ENCODE peak calls at places on chromosomes 16 and 17, in four cellular contexts. Q is WERI-Rb-1, S is fibroblast of lung, U is PC-9. L is an unnamed sample.

GRCh38 chr17:29237476-29238132 is 9.1 kb upstream of the CRYBA1 start:
- DNase-seq in S (peak; percentile 75), Q (no peak), U (peak; percentile 53), L (no peak)

GRCh38 chr17:67490471-67490870 is 113.4 kb downstream of the PITPNC1 start:
- DNase-seq in U (no peak), Q (no peak), S (no peak), L (no peak)

GRCh38 chr16:30724641-30725464 is 23.4 kb upstream of the PHKG2 start:
- DNase-seq in S (no peak), U (no peak), Q (no peak), L (no peak)

GRCh38 chr16:69340095-69340644 is 598 bp downstream of the NIP7 start:
- DNase-seq in S (peak; percentile 22), U (no peak), Q (no peak), L (no peak)

GRCh38 chr16:12627394-12627793 is 176.3 kb downstream of the CPPED1 start:
- DNase-seq in S (no peak), U (no peak), Q (no peak), L (no peak)

GRCh38 chr16:49697631-49698030 is 158.3 kb downstream of the ZNF423 start:
- DNase-seq in Q (no peak), U (no peak), S (no peak), L (no peak)

GRCh38 chr17:64393000-64393402 is 2.3 kb upstream of the PECAM1 start:
- DNase-seq in U (no peak), S (no peak), Q (no peak), L (no peak)

GRCh38 chr17:42697108-42697811 is 14.9 kb downstream of the CNTNAP1 start:
- DNase-seq in S (no peak), Q (no peak), U (no peak), L (no peak)

GRCh38 chr17:45867702-45868101 is 23.0 kb downstream of the SPPL2C start:
- DNase-seq in Q (no peak), S (no peak), U (no peak), L (no peak)

GRCh38 chr16:76226011-76226410 is 51.2 kb upstream of the CNTNAP4 start:
- DNase-seq in S (no peak), Q (no peak), U (no peak), L (no peak)

GRCh38 chr16:10876799-10877341 is at the start of gene CIITA:
- DNase-seq in S (peak; percentile 90), Q (no peak), U (peak; percentile 68), L (peak; percentile 52)

GRCh38 chr17:80703109-80703508 is 158.5 kb downstream of the RPTOR start:
- DNase-seq in S (no peak), Q (no peak), U (no peak), L (peak; percentile 15)

GRCh38 chr17:81552244-81553017 is at the start of gene FAAP100:
- DNase-seq in U (peak; percentile 37), Q (peak; percentile 84), S (peak; percentile 77), L (peak; percentile 73)

GRCh38 chr16:47721016-47721673 is 260.0 kb downstream of the PHKB start:
- DNase-seq in U (no peak), S (no peak), Q (no peak), L (no peak)

GRCh38 chr17:75861927-75862317 is 6.8 kb upstream of the WBP2 start:
- DNase-seq in S (no peak), U (no peak), Q (no peak), L (no peak)

GRCh38 chr17:78825696-78826095 is 14.9 kb downstream of the USP36 start:
- DNase-seq in U (no peak), S (no peak), Q (no peak), L (no peak)

GRCh38 chr17:78826426-78826825 is 14.2 kb downstream of the USP36 start:
- DNase-seq in S (peak; percentile 37), Q (no peak), U (peak; percentile 37), L (no peak)

GRCh38 chr17:78829477-78829876 is 11.1 kb downstream of the USP36 start:
- DNase-seq in S (no peak), U (no peak), Q (no peak), L (no peak)

GRCh38 chr17:78826836-78827509 is 13.6 kb downstream of the USP36 start:
- DNase-seq in U (no peak), S (no peak), Q (no peak), L (no peak)

DNA sequence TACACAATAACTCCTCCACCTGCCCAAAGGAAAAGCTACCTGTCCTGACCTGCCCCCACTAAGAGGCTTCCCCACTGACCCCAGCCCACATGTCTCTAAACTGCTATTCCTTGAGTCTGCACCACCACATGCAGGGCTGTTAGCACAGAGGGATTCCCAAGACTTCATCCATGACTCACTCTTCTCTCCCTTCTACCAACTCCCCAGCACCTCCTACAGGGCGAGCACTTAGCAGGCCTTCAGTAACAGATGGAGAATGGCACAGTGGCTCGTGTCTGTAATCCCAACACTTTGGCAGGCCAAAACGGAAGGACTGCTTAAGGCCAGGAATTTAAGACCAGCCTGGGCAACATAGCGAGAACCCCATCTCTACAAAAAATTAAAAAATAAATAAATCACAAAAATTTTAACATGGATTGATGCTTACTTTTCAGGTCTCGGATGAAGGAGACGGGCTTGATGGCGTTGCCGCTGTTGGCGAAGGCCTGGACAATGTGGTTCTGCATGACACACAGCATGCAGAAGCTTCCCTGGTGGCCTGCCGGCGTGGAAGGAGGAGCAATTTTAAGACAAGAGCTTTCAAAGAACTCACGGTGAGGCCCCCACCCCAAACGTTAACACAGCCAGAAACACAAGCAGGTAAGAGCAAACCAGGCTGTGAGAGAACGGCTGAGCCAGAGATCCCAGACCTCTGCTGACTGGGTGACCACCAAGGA is 12.0 kb downstream of the USP36 start:
- DNase-seq in Q (peak; percentile 79), S (peak; percentile 56), U (no peak), L (no peak)
- TF ChIP-seq CTCF in Q (peak; percentile 80), S (peak; percentile 58), U (no peak), L (no peak)

GRCh38 chr16:28063611-28064061 is at the start of gene GSG1L:
- DNase-seq in S (no peak), U (no peak), Q (peak; percentile 44), L (no peak)
- H3K4me3 ChIP-seq in S (no peak within 1 kb of the TSS), U (no peak within 1 kb of the TSS), Q (peak within 1 kb of the TSS; percentile 51), L (no peak within 1 kb of the TSS)

GRCh38 chr16:86395477-86395876 is 114.8 kb upstream of the FOXF1 start:
- DNase-seq in U (no peak), Q (no peak), S (no peak), L (no peak)
- H3K27ac ChIP-seq in U (no peak overlapping the region), Q (no peak overlapping the region), S (peak overlapping the region; percentile 97), L (no peak overlapping the region)

GRCh38 chr16:2963611-2964415 is at the start of gene KREMEN2:
- DNase-seq in S (no peak), U (peak; percentile 70), Q (peak; percentile 96), L (no peak)
- TF ChIP-seq CTCF in S (no peak), U (no peak), Q (peak; percentile 37), L (no peak)

DNA sequence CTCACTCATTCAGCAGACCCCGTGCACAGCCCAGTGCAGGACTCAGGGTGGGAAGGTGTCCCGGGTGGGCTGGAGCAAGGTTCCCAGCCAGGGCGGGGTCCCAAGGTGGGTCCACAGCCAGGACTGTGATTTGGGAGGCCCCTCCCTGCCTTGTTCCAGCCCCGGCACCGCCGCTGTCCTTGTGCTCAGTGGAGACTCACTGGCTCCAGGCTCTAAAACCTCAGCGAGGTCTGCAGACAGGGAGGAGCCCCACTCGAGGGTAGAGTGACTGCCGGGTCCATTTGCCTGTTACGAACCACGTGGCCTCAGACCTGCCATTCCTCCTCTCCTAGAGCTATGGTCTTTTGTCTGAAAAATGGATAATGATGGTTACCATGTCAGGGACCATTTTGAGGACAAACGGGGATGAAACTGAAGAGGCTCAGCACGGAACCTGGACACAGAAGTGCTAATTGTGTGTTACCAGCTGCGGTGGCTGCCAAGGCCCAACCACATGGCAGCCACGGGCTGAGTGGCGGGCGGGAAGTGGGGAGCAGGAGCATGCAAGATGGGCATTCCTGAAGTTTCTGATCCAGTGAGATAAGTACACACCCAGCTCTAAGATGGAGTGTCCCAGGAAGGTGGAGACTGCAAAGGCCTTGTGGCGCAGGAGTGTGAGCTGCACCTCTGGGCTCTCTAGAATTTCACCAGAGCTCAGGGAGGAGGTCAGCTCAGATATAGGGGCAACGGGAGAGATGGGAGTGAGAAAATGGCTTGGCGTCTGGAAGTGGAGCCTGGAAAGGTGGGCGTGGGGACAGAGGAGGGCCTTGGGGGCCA is 317.6 kb downstream of the SEC14L1 start:
- DNase-seq in Q (no peak), U (no peak), S (no peak), L (no peak)
- H3K4me3 ChIP-seq in Q (no peak overlapping the region), U (no peak overlapping the region), S (no peak overlapping the region), L (peak overlapping the region; percentile 99)

GRCh38 chr17:58083491-58084316 is 485 bp downstream of the DYNLL2 start:
- DNase-seq in Q (peak; percentile 52), S (peak; percentile 49), U (peak; percentile 43), L (peak; percentile 69)

GRCh38 chr17:58082341-58082869 is 814 bp upstream of the DYNLL2 start:
- DNase-seq in U (no peak), S (no peak), Q (no peak), L (no peak)

GRCh38 chr17:58082870-58083490 is at the start of gene DYNLL2:
- DNase-seq in U (peak; percentile 64), S (peak; percentile 86), Q (peak; percentile 99), L (peak; percentile 85)

GRCh38 chr17:58079300-58080033 is 3.8 kb upstream of the DYNLL2 start:
- DNase-seq in U (no peak), S (no peak), Q (no peak), L (no peak)

DNA sequence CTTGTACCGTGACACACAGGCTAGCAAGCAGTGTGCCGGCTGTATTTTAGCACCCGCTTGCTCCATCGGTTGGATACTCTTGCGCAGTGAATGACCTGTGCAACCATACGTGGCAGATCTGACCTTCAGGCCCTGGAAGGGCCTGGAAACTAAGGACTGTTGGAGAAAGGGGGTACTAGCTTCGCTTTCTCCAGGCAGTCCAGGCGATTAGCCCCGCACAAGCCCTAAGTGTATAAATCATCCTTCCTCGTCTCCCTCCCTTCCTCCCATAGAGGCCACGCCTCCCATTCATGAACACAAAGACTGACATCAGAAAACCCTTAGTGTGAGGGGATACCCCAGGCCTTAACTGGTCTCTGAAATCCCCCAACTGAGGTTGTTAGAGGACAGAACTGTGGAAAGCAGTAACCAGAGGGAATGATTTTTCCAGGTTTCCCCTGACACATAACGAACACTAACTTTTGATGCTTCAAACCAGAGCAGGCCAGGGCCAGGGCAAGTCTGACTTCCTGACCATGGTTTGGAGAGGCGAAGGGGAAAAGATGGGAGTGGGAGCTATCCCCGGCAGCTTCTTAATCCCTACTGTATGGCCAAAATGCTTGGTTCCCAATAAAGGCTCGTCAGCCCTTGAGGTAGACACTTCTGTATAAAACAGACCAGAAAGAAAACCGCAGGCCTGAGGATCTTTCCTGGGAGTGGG is 1.4 kb upstream of the DYNLL2 start:
- DNase-seq in S (no peak), U (no peak), Q (peak; percentile 76), L (no peak)
- H3K27ac ChIP-seq in S (no peak overlapping the region), U (no peak overlapping the region), Q (peak overlapping the region; percentile 95), L (no peak overlapping the region)

L was measured in CD8-positive, alpha-beta T cell.